ENCODE peak calls at places on chromosome 20, in nine cellular contexts. D, K, J, F, V, R, A, W and Q are unnamed samples.

GRCh38 chr20:41669708-41670263 is 51.6 kb upstream of the CHD6 start:
- DNase-seq in V (no peak), F (no peak), J (no peak), A (no peak), D (no peak), R (no peak), K (no peak), W (peak), Q (no peak)

GRCh38 chr20:23436681-23437080 is 2.8 kb upstream of the CSTL1 start:
- DNase-seq in K (no peak), W (no peak), D (no peak), F (no peak), V (no peak), J (peak), R (no peak), A (no peak), Q (no peak)

GRCh38 chr20:44097521-44098255 is 89.3 kb downstream of the JPH2 start:
- DNase-seq in V (no peak), J (no peak), D (no peak), W (peak), K (no peak), A (no peak), R (no peak), F (no peak), Q (no peak)

GRCh38 chr20:18533491-18533890 is 25.8 kb downstream of the SEC23B start:
- DNase-seq in W (no peak), F (no peak), J (no peak), R (no peak), K (no peak), V (peak), A (no peak), D (no peak), Q (no peak)

GRCh38 chr20:6866741-6867140 is 99.3 kb downstream of the BMP2 start:
- DNase-seq in A (no peak), W (no peak), J (peak), F (no peak), K (no peak), V (peak), D (no peak), R (no peak), Q (no peak)

GRCh38 chr20:48767269-48767960 is 60.4 kb downstream of the PREX1 start:
- DNase-seq in R (no peak), V (no peak), J (no peak), D (no peak), F (no peak), K (no peak), W (no peak), A (peak), Q (no peak)

GRCh38 chr20:32638848-32639247 is 34.9 kb downstream of the C20orf203 start:
- DNase-seq in K (no peak), V (no peak), R (no peak), A (no peak), J (peak), W (no peak), D (no peak), F (no peak), Q (no peak)

GRCh38 chr20:4729265-4729664 is 7.6 kb downstream of the PRND start:
- DNase-seq in J (no peak), A (no peak), R (no peak), F (no peak), K (no peak), W (no peak), V (no peak), D (no peak), Q (no peak)

GRCh38 chr20:4084096-4084495 is 68.7 kb upstream of the RNF24 start:
- DNase-seq in J (no peak), A (no peak), V (no peak), F (no peak), W (no peak), D (no peak), R (no peak), K (no peak), Q (no peak)

GRCh38 chr20:62496525-62497218 is 20.9 kb upstream of the GATA5 start:
- DNase-seq in V (no peak), J (no peak), K (no peak), R (no peak), A (peak), F (no peak), D (no peak), W (no peak), Q (no peak)